ENCODE peak calls at places on chromosomes 5 and 9, in four cellular contexts. N, C, E and S are unnamed samples.

GRCh38 chr5:151622367-151623097 is 31.4 kb upstream of the FAT2 start:
- DNase-seq in N (no peak), C (no peak), E (no peak), S (no peak)

GRCh38 chr5:32027717-32028321 is 146.3 kb downstream of the GOLPH3 start:
- DNase-seq in N (no peak), C (peak), E (no peak), S (peak)

GRCh38 chr5:80408976-80409926 is 1.4 kb downstream of the ZFYVE16 start:
- DNase-seq in N (peak), C (no peak), E (no peak), S (peak)

GRCh38 chr5:173884402-173885053 is 3.6 kb upstream of the CPEB4 start:
- DNase-seq in N (no peak), C (no peak), E (peak), S (no peak)

GRCh38 chr5:9781882-9782281 is 151.7 kb upstream of the TAS2R1 start:
- DNase-seq in N (no peak), C (no peak), E (no peak), S (no peak)

GRCh38 chr9:126907058-126907457 is 7.5 kb upstream of the RALGPS1 start:
- DNase-seq in N (no peak), C (no peak), E (no peak), S (no peak)

GRCh38 chr5:79436224-79436623 is 77.7 kb downstream of the HOMER1 start:
- DNase-seq in N (no peak), C (no peak), E (no peak), S (no peak)

GRCh38 chr9:19229725-19230355 is 653 bp upstream of the DENND4C start:
- DNase-seq in N (peak), C (no peak), E (peak), S (no peak)

GRCh38 chr9:96033896-96034295 is 158.4 kb downstream of the ERCC6L2 start:
- DNase-seq in N (no peak), C (no peak), E (no peak), S (no peak)

GRCh38 chr9:34961574-34962480 is 3.7 kb downstream of the PHF24 start:
- DNase-seq in N (no peak), C (no peak), E (no peak), S (no peak)

GRCh38 chr5:123429993-123430392 is 6.8 kb upstream of the CEP120 start:
- DNase-seq in N (no peak), C (no peak), E (no peak), S (peak)

GRCh38 chr9:87201316-87201715 is 254.0 kb upstream of the GAS1 start:
- DNase-seq in N (no peak), C (no peak), E (no peak), S (no peak)

GRCh38 chr5:1637639-1638481 is 114.1 kb upstream of the LPCAT1 start:
- DNase-seq in N (no peak), C (no peak), E (no peak), S (no peak)

GRCh38 chr9:89362647-89363310 is 44.5 kb downstream of the SECISBP2 start:
- DNase-seq in N (no peak), C (no peak), E (no peak), S (no peak)

GRCh38 chr9:69178583-69179011 is 4.5 kb downstream of the TJP2 start:
- DNase-seq in N (no peak), C (no peak), E (no peak), S (no peak)

GRCh38 chr9:73143606-73144328 is 7.9 kb upstream of the ANXA1 start:
- DNase-seq in N (no peak), C (no peak), E (no peak), S (no peak)

GRCh38 chr9:86445636-86446035 is 91.4 kb upstream of the TUT7 start:
- DNase-seq in N (no peak), C (no peak), E (no peak), S (no peak)

GRCh38 chr9:128159784-128160602 is at the start of gene BBLN:
- DNase-seq in N (peak), C (peak), E (peak), S (peak)

GRCh38 chr5:67033893-67034605 is 162.6 kb downstream of the CD180 start:
- DNase-seq in N (no peak), C (no peak), E (no peak), S (no peak)

GRCh38 chr5:132458651-132459030 is 31.9 kb downstream of the IRF1 start:
- DNase-seq in N (no peak), C (no peak), E (no peak), S (no peak)